ENCODE peak calls at places on chromosomes 6 and 20, in six cellular contexts. P, T, S, U, I and F are unnamed samples.

GRCh38 chr6:137234505-137234863 is 15.3 kb upstream of the IFNGR1 start:
- DNase-seq in P (no peak), T (no peak), S (no peak), U (no peak), I (no peak), F (no peak)

GRCh38 chr20:48898896-48899513 is 22.5 kb upstream of the ARFGEF2 start:
- DNase-seq in P (no peak), T (no peak), S (no peak), U (no peak), I (no peak), F (no peak)

GRCh38 chr6:166619912-166620311 is 7.1 kb downstream of the RPS6KA2 start:
- DNase-seq in P (no peak), T (no peak), S (no peak), U (no peak), I (no peak), F (no peak)

GRCh38 chr6:107642348-107643347 is 152.7 kb downstream of the SOBP start:
- DNase-seq in P (no peak), T (no peak), S (no peak), U (no peak), I (no peak), F (no peak)

GRCh38 chr20:58251979-58252591 is 23.6 kb upstream of the ANKRD60 start:
- DNase-seq in P (no peak), T (no peak), S (peak; percentile 85), U (peak; percentile 88), I (no peak), F (no peak)

GRCh38 chr6:100347901-100348550 is 116.7 kb downstream of the SIM1 start:
- DNase-seq in P (no peak), T (no peak), S (no peak), U (no peak), I (no peak), F (no peak)

GRCh38 chr6:37396571-37397185 is 36.3 kb upstream of the CMTR1 start:
- DNase-seq in P (no peak), T (no peak), S (no peak), U (no peak), I (no peak), F (no peak)

GRCh38 chr6:39558079-39558478 is 167.1 kb downstream of the KIF6 start:
- DNase-seq in P (no peak), T (no peak), S (no peak), U (no peak), I (no peak), F (no peak)

GRCh38 chr20:48275737-48276342 is 490.6 kb upstream of the SULF2 start:
- DNase-seq in P (no peak), T (no peak), S (no peak), U (no peak), I (no peak), F (no peak)

GRCh38 chr20:33474963-33475362 is 14.9 kb upstream of the CBFA2T2 start:
- DNase-seq in P (no peak), T (no peak), S (no peak), U (no peak), I (no peak), F (no peak)

GRCh38 chr6:25365159-25365558 is 86.0 kb downstream of the CARMIL1 start:
- DNase-seq in P (no peak), T (no peak), S (no peak), U (no peak), I (no peak), F (no peak)

DNA sequence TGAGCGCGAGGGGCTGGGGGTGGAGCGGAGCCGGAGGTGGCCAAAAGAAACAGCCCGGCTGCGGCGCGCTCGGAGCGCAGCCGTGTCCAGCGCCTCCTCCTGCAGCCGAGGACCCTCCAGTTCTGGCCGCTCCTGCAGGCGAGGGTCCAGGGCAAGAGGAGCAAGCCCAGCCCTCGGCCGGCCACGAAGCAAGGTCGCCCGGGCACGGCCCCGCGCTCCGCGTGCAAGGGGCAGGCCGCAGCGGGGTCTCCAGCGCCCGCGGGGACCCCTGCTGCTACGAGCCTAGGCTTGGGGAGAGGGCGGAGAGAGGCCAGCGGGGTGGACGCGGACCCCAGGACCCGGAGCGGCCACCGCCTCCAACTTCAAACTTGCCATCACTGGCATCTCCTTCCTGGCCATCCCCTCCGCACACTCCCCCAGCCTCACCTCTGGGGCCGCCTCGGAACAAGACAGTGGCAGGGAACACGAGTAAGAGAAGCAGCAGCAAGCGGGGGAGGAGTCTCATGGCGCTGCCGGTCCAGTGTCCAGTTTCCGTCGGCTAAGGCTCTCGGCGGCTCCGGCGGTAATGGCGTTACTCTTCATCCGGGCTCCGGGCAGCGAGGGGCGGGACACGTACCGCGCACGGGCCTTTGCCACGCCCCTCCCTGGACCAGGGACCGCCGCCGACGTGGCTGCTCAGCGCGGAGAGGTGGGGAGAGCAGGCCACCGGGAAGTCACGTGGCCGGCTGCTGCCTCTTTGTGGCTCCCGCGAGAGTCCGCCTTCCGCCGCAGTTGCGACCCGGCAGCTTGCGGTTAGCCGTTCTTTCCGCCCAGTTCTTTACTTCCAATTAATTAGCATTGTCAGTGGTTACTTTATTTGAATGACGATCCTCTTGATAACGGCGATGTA is at the start of gene SSR1:
- DNase-seq in P (peak; percentile 98), T (peak; percentile 85), S (peak; percentile 99), U (peak; percentile 95), I (peak; percentile 85), F (peak; percentile 97)
- TF ChIP-seq POLR2A in P (peak; percentile 88), T (peak; percentile 63), S (peak; percentile 94), U (peak; percentile 97), I (peak; percentile 96), F (peak; percentile 91)

GRCh38 chr6:105601541-105602174 is 198.8 kb upstream of the PREP start:
- DNase-seq in P (no peak), T (no peak), S (peak; percentile 15), U (peak; percentile 36), I (peak; percentile 99), F (peak; percentile 22)
- TF ChIP-seq POLR2AphosphoS5 in P (no peak), T (no peak), S (no peak), U (no peak), I (peak; percentile 41), F (peak; percentile 53)

DNA sequence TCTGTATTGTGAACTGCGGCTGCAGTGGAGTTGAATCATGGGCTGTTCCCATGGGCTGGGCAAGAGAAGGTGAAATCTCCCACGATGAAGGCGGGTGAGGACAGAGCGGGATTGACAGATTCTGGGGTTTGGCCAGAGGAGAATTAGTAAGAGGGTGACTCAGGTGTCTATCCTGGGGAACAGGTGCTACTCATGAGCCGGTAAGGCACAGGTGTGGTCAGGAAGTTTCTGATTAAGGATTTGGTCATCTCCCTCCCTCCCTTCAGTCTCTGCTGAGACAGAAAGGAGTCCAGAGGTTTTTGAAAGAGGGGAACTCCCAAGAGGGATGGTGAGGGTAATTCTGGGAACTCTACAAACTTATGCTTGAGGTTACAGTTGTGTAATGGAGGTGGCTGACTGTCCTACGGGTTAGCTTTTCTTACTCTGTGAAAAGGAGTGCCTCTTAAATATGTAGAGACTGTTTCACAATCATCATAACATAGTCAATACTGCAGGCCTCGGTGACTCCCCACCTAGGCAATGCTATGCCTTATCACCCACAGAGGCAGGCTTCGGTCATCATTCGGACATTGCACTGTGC is 31.5 kb downstream of the SERPINB1 start:
- DNase-seq in P (no peak), T (no peak), S (no peak), U (no peak), I (no peak), F (no peak)
- TF ChIP-seq TAF1 in P (no peak), T (no peak), S (no peak), U (no peak), I (no peak), F (no peak)

DNA sequence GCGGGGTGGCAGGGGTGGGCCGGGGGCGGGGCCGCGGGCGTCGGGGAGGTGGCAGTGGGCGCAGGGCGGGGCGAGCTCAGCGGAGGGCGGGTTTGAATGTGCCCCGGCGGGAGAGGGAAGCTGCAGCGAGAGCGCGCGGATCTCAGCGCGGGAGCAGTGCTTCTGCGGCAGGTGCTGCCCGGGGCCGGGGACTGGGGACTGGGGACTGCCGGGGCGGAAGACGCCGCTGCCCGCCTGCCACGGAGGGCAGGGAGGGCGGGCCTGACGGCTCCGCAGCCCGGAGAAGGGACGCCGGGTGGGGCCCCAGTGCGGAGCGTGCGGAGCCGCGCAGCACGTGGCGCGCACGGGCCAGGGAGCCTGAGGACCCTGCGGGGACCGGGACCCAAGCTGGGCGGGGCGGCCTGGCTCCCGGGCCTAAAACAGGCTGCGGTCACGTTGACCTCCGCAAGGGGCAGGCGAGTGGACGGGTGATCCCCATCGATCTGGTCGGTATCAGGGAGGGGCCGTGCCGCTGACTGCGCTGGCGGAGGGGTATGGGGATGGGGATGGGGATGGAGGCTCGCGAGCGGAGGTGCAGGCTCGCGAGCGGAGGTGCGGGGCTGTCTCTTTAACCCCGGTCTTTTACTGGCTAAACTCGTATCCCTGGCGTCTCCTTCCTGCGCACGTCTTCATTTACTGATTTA is at the start of gene SLC29A1:
- DNase-seq in P (peak; percentile 90), T (no peak), S (peak; percentile 89), U (peak; percentile 74), I (no peak), F (peak; percentile 93)
- TF ChIP-seq POLR2A in P (no peak), T (no peak), S (peak; percentile 70), U (peak; percentile 55), I (peak; percentile 89), F (peak; percentile 68)

DNA sequence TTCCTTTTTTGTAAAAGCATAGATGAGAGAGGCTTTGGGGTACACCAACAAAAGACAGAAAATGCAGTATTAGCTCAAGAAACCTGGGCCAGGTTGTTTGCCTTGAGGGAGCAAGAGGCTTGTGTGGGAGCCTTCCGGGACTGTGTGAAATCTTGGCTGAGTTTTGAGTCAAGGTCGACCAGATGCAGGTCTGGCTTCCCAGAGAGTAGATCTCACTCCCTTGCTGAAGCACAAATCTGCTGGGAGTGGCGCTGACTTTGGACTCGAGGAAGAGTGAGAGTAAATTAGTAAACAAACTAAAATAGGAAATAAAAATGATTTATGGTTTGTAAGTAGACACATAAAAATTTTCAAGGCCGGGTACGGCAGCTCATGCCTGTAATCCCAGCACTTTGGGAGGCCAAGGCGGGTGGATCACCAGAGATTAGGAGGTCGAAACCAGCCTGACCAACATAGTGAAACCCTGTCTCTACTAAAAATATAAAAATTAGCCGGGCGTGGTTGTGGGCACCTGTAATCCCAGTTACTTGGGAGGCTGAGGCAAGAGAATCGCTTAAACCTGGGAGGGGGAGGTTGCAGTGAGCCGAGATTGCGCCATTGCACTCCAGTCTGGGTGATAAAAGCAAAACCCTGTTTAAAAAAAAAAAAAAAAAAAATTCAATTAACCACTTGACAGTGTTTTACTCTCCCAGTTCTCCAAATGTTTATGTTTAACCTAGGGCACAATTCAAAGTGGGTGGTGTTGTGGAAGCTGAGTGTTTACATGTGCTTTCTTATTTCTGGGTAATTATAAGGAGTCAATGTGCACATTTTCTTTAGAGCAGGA is 27.7 kb upstream of the EDN1 start:
- DNase-seq in P (no peak), T (no peak), S (no peak), U (no peak), I (no peak), F (no peak)
- TF ChIP-seq POLR2AphosphoS5 in P (no peak), T (no peak), S (no peak), U (no peak), I (no peak), F (no peak)

DNA sequence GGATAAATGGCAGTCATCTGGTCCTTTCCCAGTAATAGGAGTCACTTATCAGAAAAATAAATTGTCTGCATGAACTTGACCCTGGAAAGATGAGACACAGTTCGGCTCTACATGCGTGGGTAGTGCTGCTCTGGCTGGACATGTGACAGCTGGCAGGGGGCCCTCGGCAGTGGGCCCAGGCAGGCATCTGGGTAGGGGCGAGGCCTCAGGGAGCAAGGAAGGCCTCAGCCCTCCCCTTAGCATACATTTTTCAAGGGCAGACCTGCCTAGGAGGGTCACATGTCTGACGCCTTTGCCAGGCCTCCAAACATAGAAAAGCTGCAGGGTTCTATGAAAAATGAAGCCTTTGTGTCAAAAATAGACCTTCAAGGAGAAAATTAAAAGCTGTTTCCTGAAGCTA is 12.8 kb upstream of the ILRUN start:
- DNase-seq in P (no peak), T (no peak), S (peak; percentile 47), U (no peak), I (no peak), F (no peak)
- TF ChIP-seq TAF1 in P (no peak), T (no peak), S (no peak), U (no peak), I (no peak), F (no peak)